ENCODE peak calls at places on chromosomes 16 and 17, in four cellular contexts. T is right atrium auricular region, B is right lobe of liver, E is tibial artery. O is an unnamed sample.

GRCh38 chr17:72429066-72429638 is 308.3 kb downstream of the SOX9 start:
- DNase-seq in T (no peak), B (no peak), E (no peak), O (no peak)

GRCh38 chr17:44204453-44204882 is 4.8 kb upstream of the ATXN7L3 start:
- DNase-seq in T (no peak), B (no peak), E (no peak), O (no peak)

GRCh38 chr17:76444518-76445311 is 8.2 kb downstream of the UBE2O start:
- DNase-seq in T (no peak), B (no peak), E (peak; percentile 28), O (no peak)

GRCh38 chr17:67258836-67259468 is 14.0 kb upstream of the HELZ start:
- DNase-seq in T (peak; percentile 50), B (no peak), E (no peak), O (no peak)

GRCh38 chr17:30788918-30789317 is 35.6 kb downstream of the CRLF3 start:
- DNase-seq in T (no peak), B (no peak), E (no peak), O (no peak)

GRCh38 chr17:77330602-77331081 is 189.9 kb downstream of the SEC14L1 start:
- DNase-seq in T (peak; percentile 50), B (peak; percentile 43), E (peak; percentile 63), O (no peak)

GRCh38 chr17:60325730-60326524 is 66.0 kb downstream of the USP32 start:
- DNase-seq in T (no peak), B (peak; percentile 76), E (no peak), O (no peak)

GRCh38 chr16:48413291-48413690 is 28.1 kb upstream of the SIAH1 start:
- DNase-seq in T (no peak), B (no peak), E (no peak), O (no peak)

GRCh38 chr17:6461792-6462524 is 17.7 kb downstream of the PIMREG start:
- DNase-seq in T (no peak), B (peak; percentile 5), E (no peak), O (no peak)

GRCh38 chr16:48011466-48011865 is 144.3 kb downstream of the ABCC12 start:
- DNase-seq in T (no peak), B (no peak), E (no peak), O (no peak)

GRCh38 chr17:59001158-59001814 is 105.4 kb downstream of the TRIM37 start:
- DNase-seq in T (peak; percentile 64), B (no peak), E (no peak), O (no peak)

GRCh38 chr17:42227849-42228696 is 33.8 kb upstream of the GHDC start:
- DNase-seq in T (no peak), B (no peak), E (no peak), O (no peak)

GRCh38 chr17:45284176-45285140 is 22.6 kb upstream of the SPATA32 start:
- DNase-seq in T (no peak), B (peak; percentile 78), E (no peak), O (no peak)

GRCh38 chr16:84911490-84912216 is 91.9 kb downstream of the CRISPLD2 start:
- DNase-seq in T (no peak), B (no peak), E (no peak), O (no peak)

GRCh38 chr17:70021726-70022125 is 53.3 kb upstream of the KCNJ16 start:
- DNase-seq in T (no peak), B (no peak), E (no peak), O (no peak)

GRCh38 chr17:80252871-80253270 is 7.8 kb upstream of the RNF213 start:
- DNase-seq in T (no peak), B (peak; percentile 75), E (no peak), O (no peak)

GRCh38 chr16:79093554-79093967 is 507.0 kb downstream of the MAF start:
- DNase-seq in T (no peak), B (no peak), E (no peak), O (no peak)

GRCh38 chr17:67218385-67218950 is 26.5 kb downstream of the HELZ start:
- DNase-seq in T (no peak), B (no peak), E (no peak), O (no peak)

GRCh38 chr16:84700518-84701277 is 898 bp downstream of the USP10 start:
- DNase-seq in T (no peak), B (no peak), E (no peak), O (no peak)

GRCh38 chr17:21095735-21096134 is 31.0 kb upstream of the DHRS7B start:
- DNase-seq in T (no peak), B (no peak), E (no peak), O (no peak)

GRCh38 chr17:60901806-60902205 is 224.2 kb downstream of the BCAS3 start:
- DNase-seq in T (no peak), B (no peak), E (no peak), O (no peak)

GRCh38 chr17:44786551-44787081 is 27.8 kb downstream of the ADAM11 start:
- DNase-seq in T (no peak), B (no peak), E (peak; percentile 67), O (no peak)

GRCh38 chr17:82948957-82949356 is 109.1 kb upstream of the ZNF750 start:
- DNase-seq in T (no peak), B (no peak), E (peak; percentile 4), O (no peak)

GRCh38 chr17:4332296-4332970 is 34.0 kb downstream of the UBE2G1 start:
- DNase-seq in T (no peak), B (no peak), E (no peak), O (no peak)

GRCh38 chr17:83186751-83187421 is 107.5 kb downstream of the METRNL start:
- DNase-seq in T (peak; percentile 40), B (no peak), E (peak; percentile 35), O (no peak)

GRCh38 chr17:17682293-17682736 is 1.1 kb downstream of the RAI1 start:
- DNase-seq in T (no peak), B (peak; percentile 71), E (peak; percentile 74), O (no peak)
- H3K27ac ChIP-seq in T (peak overlapping the region; percentile 97), B (peak overlapping the region; percentile 77), E (peak overlapping the region; percentile 95), O (peak overlapping the region; percentile 87)

GRCh38 chr17:17029938-17030337 is 12.3 kb upstream of the MPRIP start:
- DNase-seq in T (no peak), B (peak; percentile 18), E (no peak), O (no peak)
- TF ChIP-seq CTCF in T (no peak), B (no peak), E (no peak), O (no peak)

GRCh38 chr17:22161376-22161775 is 469.1 kb downstream of the KCNJ18 start:
- DNase-seq in T (no peak), B (no peak), E (no peak), O (no peak)
- H3K27ac ChIP-seq in T (no peak overlapping the region), B (no peak overlapping the region), E (no peak overlapping the region), O (no peak overlapping the region)

DNA sequence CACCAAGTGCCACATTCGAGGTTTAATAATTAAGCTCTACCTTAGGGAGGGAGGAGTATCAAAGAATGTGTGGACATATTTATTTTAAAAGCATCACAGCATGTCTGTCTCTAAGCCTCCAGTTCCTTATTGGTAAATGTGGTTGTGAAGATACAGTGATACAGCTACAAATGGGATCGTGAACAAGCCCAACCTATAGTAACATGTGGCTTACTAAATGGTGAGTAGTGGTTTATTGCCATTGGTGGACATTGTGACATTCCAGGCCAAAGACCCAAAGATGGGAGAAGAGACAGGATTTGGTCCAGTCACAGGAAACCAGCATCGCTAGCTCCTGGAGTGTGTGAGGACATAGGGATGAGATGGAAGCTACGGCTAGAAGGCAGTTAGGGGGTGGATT is 51.2 kb downstream of the IQCK start:
- DNase-seq in T (no peak), B (no peak), E (no peak), O (no peak)
- TF ChIP-seq CTCF in T (no peak), B (no peak), E (no peak), O (no peak)

GRCh38 chr17:850086-850827 is 68.1 kb downstream of the MRM3 start:
- DNase-seq in T (no peak), B (no peak), E (peak; percentile 51), O (no peak)

GRCh38 chr17:851986-852385 is 69.8 kb downstream of the MRM3 start:
- DNase-seq in T (no peak), B (no peak), E (no peak), O (no peak)

GRCh38 chr17:848402-848801 is 66.2 kb downstream of the MRM3 start:
- DNase-seq in T (no peak), B (no peak), E (no peak), O (no peak)

GRCh38 chr17:850828-851759 is 68.9 kb downstream of the MRM3 start:
- DNase-seq in T (peak; percentile 62), B (no peak), E (peak; percentile 65), O (no peak)

GRCh38 chr17:846901-847777 is 65.0 kb downstream of the MRM3 start:
- DNase-seq in T (no peak), B (no peak), E (no peak), O (no peak)
- H3K27ac ChIP-seq in T (peak overlapping the region; percentile 56), B (peak overlapping the region; percentile 9), E (peak overlapping the region; percentile 61), O (peak overlapping the region; percentile 56)

GRCh38 chr17:50362661-50363060 is 10.3 kb downstream of the MRPL27 start:
- DNase-seq in T (no peak), B (no peak), E (peak; percentile 27), O (no peak)

GRCh38 chr17:50360716-50361115 is 12.3 kb downstream of the MRPL27 start:
- DNase-seq in T (no peak), B (peak; percentile 35), E (no peak), O (no peak)

GRCh38 chr17:50359998-50360461 is 13.0 kb downstream of the MRPL27 start:
- DNase-seq in T (no peak), B (peak; percentile 40), E (no peak), O (no peak)

GRCh38 chr17:50363217-50364060 is 9.5 kb downstream of the MRPL27 start:
- DNase-seq in T (no peak), B (peak; percentile 41), E (peak; percentile 60), O (no peak)

DNA sequence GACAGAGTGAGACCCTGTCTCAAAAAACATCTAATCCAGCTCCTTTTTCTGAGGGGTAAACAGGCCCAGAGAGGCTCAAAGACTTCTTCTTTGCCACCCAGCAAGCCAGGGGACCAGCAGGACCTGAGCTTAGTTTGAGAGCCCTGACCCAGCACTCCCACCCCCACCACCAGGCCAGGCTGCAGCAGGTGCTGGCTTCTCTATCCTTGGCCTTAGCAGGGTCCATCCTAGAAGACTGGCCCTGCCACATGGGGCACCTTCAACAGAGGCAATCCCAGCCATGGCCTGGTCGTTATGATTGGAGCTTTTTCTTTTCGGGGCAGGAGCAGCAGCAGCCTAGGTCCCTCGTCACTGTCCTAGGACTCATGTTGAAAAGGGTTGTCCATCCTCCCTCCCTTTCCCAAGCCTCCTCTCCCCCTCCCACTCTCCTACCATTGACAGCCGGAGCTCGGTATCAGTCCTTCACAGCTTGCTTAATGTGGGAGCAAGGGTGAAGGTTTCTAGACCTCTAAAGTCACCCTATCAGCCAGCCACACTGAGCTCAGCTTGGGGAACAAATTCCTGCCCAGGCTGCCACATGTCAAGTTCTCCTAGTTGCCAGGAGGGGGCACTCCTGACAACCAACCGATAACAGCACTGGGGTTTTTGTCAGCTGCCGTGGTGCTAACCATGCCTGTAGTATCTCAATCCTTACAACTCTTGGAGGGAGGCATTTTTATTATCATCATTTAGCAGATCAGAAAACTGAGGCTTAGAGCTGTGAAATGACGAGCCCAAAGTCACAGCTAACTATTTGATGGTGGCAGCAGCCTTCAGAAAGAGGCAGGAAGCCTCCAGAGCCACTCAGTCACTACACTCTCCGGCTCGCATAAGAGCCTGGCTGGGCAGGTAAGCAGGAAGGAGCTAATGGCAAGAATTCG is 11.2 kb downstream of the MRPL27 start:
- DNase-seq in T (peak; percentile 78), B (no peak), E (no peak), O (no peak)
- TF ChIP-seq CTCF in T (peak; percentile 55), B (peak; percentile 79), E (peak; percentile 63), O (peak; percentile 62)

GRCh38 chr16:22192261-22193133 is 13.6 kb upstream of the EEF2K start:
- DNase-seq in T (peak; percentile 96), B (peak; percentile 90), E (peak; percentile 93), O (peak; percentile 22)
- H3K27ac ChIP-seq in T (peak overlapping the region; percentile 97), B (peak overlapping the region; percentile 87), E (peak overlapping the region; percentile 81), O (peak overlapping the region; percentile 97)

O was measured in thoracic aorta.